ENCODE peak calls at places on chromosomes 12 and 14, in eight cellular contexts. E, L, N, A, H, M, B and O are unnamed samples.

GRCh38 chr12:6998708-6999451 is 19.4 kb downstream of the LPCAT3 start:
- DNase-seq in E (no peak), L (no peak), N (peak), A (peak), H (no peak), M (no peak), B (no peak), O (no peak)

GRCh38 chr14:20262642-20263128 is 23.6 kb downstream of the OR11H4 start:
- DNase-seq in E (no peak), L (no peak), N (peak), A (peak), H (no peak), M (no peak), B (no peak), O (no peak)

GRCh38 chr12:45356822-45357546 is 141.1 kb downstream of the ANO6 start:
- DNase-seq in E (no peak), L (no peak), N (no peak), A (no peak), H (no peak), M (no peak), B (no peak), O (no peak)

GRCh38 chr14:73153272-73153671 is 17.0 kb downstream of the PSEN1 start:
- DNase-seq in E (no peak), L (no peak), N (no peak), A (no peak), H (no peak), M (no peak), B (no peak), O (no peak)

GRCh38 chr12:45893240-45893639 is 97.1 kb downstream of the SCAF11 start:
- DNase-seq in E (no peak), L (no peak), N (no peak), A (no peak), H (no peak), M (no peak), B (no peak), O (no peak)

GRCh38 chr12:42660968-42661937 is 71.7 kb upstream of the PRICKLE1 start:
- DNase-seq in E (no peak), L (no peak), N (no peak), A (no peak), H (no peak), M (no peak), B (no peak), O (no peak)

GRCh38 chr12:47376937-47377336 is 297.2 kb upstream of the AMIGO2 start:
- DNase-seq in E (no peak), L (no peak), N (no peak), A (no peak), H (no peak), M (no peak), B (no peak), O (no peak)

GRCh38 chr12:96457191-96457930 is 32.0 kb upstream of the CFAP54 start:
- DNase-seq in E (no peak), L (no peak), N (peak), A (peak), H (no peak), M (no peak), B (no peak), O (no peak)

GRCh38 chr12:47820631-47821345 is 1.1 kb upstream of the HDAC7 start:
- DNase-seq in E (no peak), L (peak), N (peak), A (peak), H (peak), M (no peak), B (peak), O (peak)

GRCh38 chr14:105844810-105845724 is 318.7 kb downstream of the TMEM121 start:
- DNase-seq in E (no peak), L (no peak), N (no peak), A (no peak), H (no peak), M (no peak), B (peak), O (no peak)

GRCh38 chr12:111361717-111362576 is 6.9 kb downstream of the PHETA1 start:
- DNase-seq in E (no peak), L (no peak), N (no peak), A (no peak), H (peak), M (no peak), B (no peak), O (no peak)

GRCh38 chr12:42284876-42285275 is 41.0 kb downstream of the ZCRB1 start:
- DNase-seq in E (no peak), L (no peak), N (no peak), A (peak), H (no peak), M (no peak), B (no peak), O (no peak)